ENCODE peak calls at places on chromosomes 4 and X, in four cellular contexts. One of them, this sample, is unnamed.

GRCh38 chr4:81609844-81610243 is 138.1 kb upstream of the RASGEF1B start:
- DNase-seq in H1: no peak
- DNase-seq in K562: no peak
- DNase-seq in A549: no peak
- DNase-seq in this sample: no peak

GRCh38 chr4:15158410-15159091 is 156.3 kb downstream of the CPEB2 start:
- DNase-seq in H1: no peak
- DNase-seq in A549: no peak
- DNase-seq in K562: no peak
- DNase-seq in this sample: no peak

GRCh38 chr4:123597586-123597985 is 201.0 kb downstream of the SPRY1 start:
- DNase-seq in K562: no peak
- DNase-seq in A549: no peak
- DNase-seq in H1: no peak
- DNase-seq in this sample: no peak

GRCh38 chr4:169707958-169708643 is 49.6 kb downstream of the HPF1 start:
- DNase-seq in H1: no peak
- DNase-seq in A549: no peak
- DNase-seq in K562: no peak
- DNase-seq in this sample: no peak

GRCh38 chr4:8541981-8542715 is 38.0 kb upstream of the GPR78 start:
- DNase-seq in A549: no peak
- DNase-seq in H1: no peak
- DNase-seq in K562: no peak
- DNase-seq in this sample: no peak

GRCh38 chr4:2944091-2944482 is 19.1 kb downstream of the NOP14 start:
- DNase-seq in K562: no peak
- DNase-seq in H1: no peak
- DNase-seq in A549: no peak
- DNase-seq in this sample: no peak

GRCh38 chr4:84530871-84531270 is 31.8 kb upstream of the NKX6-1 start:
- DNase-seq in K562: no peak
- DNase-seq in H1: no peak
- DNase-seq in A549: no peak
- DNase-seq in this sample: no peak

GRCh38 chr4:152780267-152780811 is 585 bp downstream of the ARFIP1 start:
- DNase-seq in H1: no peak
- DNase-seq in A549: no peak
- DNase-seq in K562: peak
- DNase-seq in this sample: peak

GRCh38 chr4:76752911-76753494 is 144.9 kb downstream of the SOWAHB start:
- DNase-seq in A549: no peak
- DNase-seq in K562: no peak
- DNase-seq in H1: no peak
- DNase-seq in this sample: no peak

GRCh38 chr4:52983563-52984303 is 121.6 kb downstream of the RASL11B start:
- DNase-seq in A549: peak
- DNase-seq in K562: peak
- DNase-seq in H1: no peak
- DNase-seq in this sample: peak

GRCh38 chr4:186486172-186486571 is 69.2 kb downstream of the MTNR1A start:
- DNase-seq in K562: no peak
- DNase-seq in H1: no peak
- DNase-seq in A549: no peak
- DNase-seq in this sample: no peak

GRCh38 chr4:158446106-158446505 is 75.6 kb upstream of the RXFP1 start:
- DNase-seq in K562: no peak
- DNase-seq in H1: no peak
- DNase-seq in A549: no peak
- DNase-seq in this sample: no peak

GRCh38 chrX:106897259-106897658 is 5.9 kb downstream of the RIPPLY1 start:
- DNase-seq in A549: peak
- DNase-seq in K562: no peak
- DNase-seq in H1: no peak
- DNase-seq in this sample: no peak

GRCh38 chrX:140477987-140478386 is 26.9 kb downstream of the SOX3 start:
- DNase-seq in A549: no peak
- DNase-seq in K562: no peak
- DNase-seq in H1: no peak
- DNase-seq in this sample: no peak

GRCh38 chr4:115537387-115537786 is 424.0 kb upstream of the NDST4 start:
- DNase-seq in A549: no peak
- DNase-seq in H1: no peak
- DNase-seq in K562: no peak
- DNase-seq in this sample: no peak

GRCh38 chrX:4451591-4451990 is 738.1 kb upstream of the PRKX start:
- DNase-seq in H1: no peak
- DNase-seq in A549: no peak
- DNase-seq in K562: no peak
- DNase-seq in this sample: no peak

GRCh38 chr4:155960522-155960921 is 6.9 kb upstream of the CTSO start:
- DNase-seq in A549: no peak
- DNase-seq in K562: no peak
- DNase-seq in H1: no peak
- DNase-seq in this sample: no peak

GRCh38 chrX:129661369-129661768 is 6.6 kb upstream of the APLN start:
- DNase-seq in K562: no peak
- DNase-seq in A549: no peak
- DNase-seq in H1: no peak
- DNase-seq in this sample: no peak

GRCh38 chr4:166318810-166319525 is 445.9 kb downstream of the TLL1 start:
- DNase-seq in K562: no peak
- DNase-seq in H1: no peak
- DNase-seq in A549: no peak
- DNase-seq in this sample: no peak

GRCh38 chrX:149032449-149032848 is 472.7 kb downstream of the IDS start:
- DNase-seq in A549: no peak
- DNase-seq in K562: no peak
- DNase-seq in H1: no peak
- DNase-seq in this sample: no peak

GRCh38 chrX:153226344-153227190 is 47.5 kb downstream of the MAGEA1 start:
- DNase-seq in K562: peak
- DNase-seq in H1: peak
- DNase-seq in A549: no peak
- DNase-seq in this sample: no peak

GRCh38 chr4:7206385-7206784 is 14.0 kb downstream of the SORCS2 start:
- DNase-seq in H1: no peak
- DNase-seq in K562: peak
- DNase-seq in A549: no peak
- DNase-seq in this sample: no peak

GRCh38 chr4:86401826-86402225 is 42.0 kb upstream of the MAPK10 start:
- DNase-seq in H1: no peak
- DNase-seq in A549: no peak
- DNase-seq in K562: no peak
- DNase-seq in this sample: no peak

GRCh38 chr4:133584714-133585113 is 435.6 kb downstream of the PCDH10 start:
- DNase-seq in A549: no peak
- DNase-seq in H1: peak
- DNase-seq in K562: no peak
- DNase-seq in this sample: peak

GRCh38 chr4:133592106-133592505 is 443.0 kb downstream of the PCDH10 start:
- DNase-seq in K562: no peak
- DNase-seq in H1: no peak
- DNase-seq in A549: no peak
- DNase-seq in this sample: no peak

GRCh38 chr4:133585323-133585722 is 436.2 kb downstream of the PCDH10 start:
- DNase-seq in A549: no peak
- DNase-seq in H1: no peak
- DNase-seq in K562: no peak
- DNase-seq in this sample: no peak

GRCh38 chr4:133592591-133592990 is 443.5 kb downstream of the PCDH10 start:
- DNase-seq in H1: no peak
- DNase-seq in K562: no peak
- DNase-seq in A549: no peak
- DNase-seq in this sample: no peak

DNA sequence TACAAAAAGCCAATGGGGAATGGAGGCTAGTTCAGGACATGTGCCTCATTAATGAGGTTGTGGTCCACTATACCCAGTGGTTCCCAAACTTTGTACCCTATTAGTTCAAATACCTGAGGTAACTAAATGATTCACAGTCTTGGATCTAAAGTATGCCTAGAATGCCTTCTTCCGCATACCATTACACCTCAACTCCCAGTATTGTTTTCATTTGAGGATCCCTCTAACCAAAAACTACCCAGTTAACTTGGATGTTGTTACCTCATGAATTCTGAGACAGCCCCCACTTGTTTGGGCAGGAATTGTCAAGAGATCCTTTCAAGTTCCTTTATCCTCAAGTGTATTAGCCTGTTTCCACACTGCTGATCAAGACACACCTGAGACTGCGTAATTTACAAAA is 439.2 kb downstream of the PCDH10 start:
- DNase-seq in K562: no peak
- DNase-seq in A549: no peak
- DNase-seq in H1: no peak
- DNase-seq in this sample: no peak
- TF ChIP-seq RNF2 in K562: no peak
- TF ChIP-seq RNF2 in A549: no peak
- TF ChIP-seq RNF2 in H1: no peak
- TF ChIP-seq RNF2 in this sample: no peak

DNA sequence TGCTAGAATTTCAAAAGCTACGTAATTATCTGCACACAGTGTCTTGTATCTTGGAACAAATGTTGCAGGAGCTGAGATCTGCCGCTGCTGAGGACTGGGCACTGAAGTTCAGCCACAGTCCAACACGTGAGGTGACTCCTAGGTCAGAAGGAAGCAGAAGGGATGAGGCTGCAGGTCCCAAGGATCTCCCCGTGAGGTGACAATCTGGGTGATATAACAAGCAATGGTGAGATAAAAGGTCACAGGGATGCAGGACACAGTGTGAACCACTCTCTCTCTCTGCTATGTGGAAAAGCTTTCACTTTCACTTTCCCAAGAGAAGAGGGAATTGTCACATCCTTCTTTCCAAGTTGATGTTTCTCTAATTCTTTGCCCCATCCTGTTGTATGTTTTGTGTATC is 1416.0 kb upstream of the TENM3 start:
- DNase-seq in K562: no peak
- DNase-seq in H1: no peak
- DNase-seq in A549: no peak
- DNase-seq in this sample: peak
- TF ChIP-seq RFX5 in K562: no peak
- TF ChIP-seq RFX5 in H1: no peak
- TF ChIP-seq RFX5 in A549: no peak
- TF ChIP-seq RFX5 in this sample: no peak

DNA sequence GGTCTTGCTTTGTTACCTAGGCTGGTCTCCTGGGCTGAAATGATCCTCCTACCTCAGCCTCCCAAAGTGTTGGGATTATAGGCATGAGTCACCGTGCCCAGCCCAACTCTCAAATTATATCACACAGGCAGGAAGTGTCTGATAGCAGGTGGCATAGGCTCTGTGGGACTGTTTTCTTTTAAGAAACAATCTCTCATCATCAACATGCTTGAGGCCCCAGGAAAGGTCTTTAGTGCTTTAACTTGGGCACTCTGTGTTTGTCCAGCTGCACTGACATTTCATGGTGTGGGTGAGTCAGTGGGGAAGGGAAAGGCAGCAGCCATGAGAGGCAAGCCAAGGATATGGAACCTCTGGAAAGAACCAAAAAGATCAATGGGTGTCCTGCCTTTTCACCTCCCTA is 88.1 kb upstream of the TSPAN5 start:
- DNase-seq in H1: no peak
- DNase-seq in K562: no peak
- DNase-seq in A549: no peak
- DNase-seq in this sample: no peak
- TF ChIP-seq RNF2 in H1: no peak
- TF ChIP-seq RNF2 in K562: no peak
- TF ChIP-seq RNF2 in A549: no peak
- TF ChIP-seq RNF2 in this sample: no peak

DNA sequence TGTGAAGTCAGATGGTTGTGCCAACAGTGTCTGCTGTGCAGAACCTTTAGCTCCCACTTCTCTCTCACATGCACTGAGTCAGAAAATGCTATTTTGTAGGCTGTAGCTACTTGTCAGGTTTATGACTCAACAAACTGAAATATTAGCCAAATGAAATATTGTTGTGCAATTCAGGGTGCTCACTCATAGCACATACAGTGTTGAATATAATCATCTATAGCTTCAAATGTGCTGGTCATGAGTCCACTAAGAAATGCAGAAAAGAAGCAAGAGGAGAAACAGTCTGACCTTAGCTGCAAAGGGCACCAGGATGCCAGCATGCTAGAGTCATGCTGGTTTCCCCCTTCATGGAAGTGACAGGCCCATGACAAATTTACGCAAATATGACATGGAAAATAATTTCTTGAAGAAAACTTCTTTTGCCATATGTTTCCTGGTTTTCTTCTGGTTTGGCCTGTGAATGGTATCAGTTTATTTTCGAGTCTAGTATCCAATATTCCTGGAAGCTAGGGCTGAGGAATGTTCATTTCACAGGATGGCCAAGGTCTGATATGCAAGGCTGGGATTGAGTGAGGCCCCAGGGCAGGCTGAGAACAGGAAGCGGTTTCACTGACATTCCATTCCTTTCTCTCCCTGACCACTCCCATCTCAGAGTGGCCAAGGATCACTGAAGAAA is 10.3 kb upstream of the CXCL2 start:
- DNase-seq in A549: peak
- DNase-seq in K562: no peak
- DNase-seq in H1: peak
- DNase-seq in this sample: no peak
- TF ChIP-seq RFX5 in A549: no peak
- TF ChIP-seq RFX5 in K562: no peak
- TF ChIP-seq RFX5 in H1: no peak
- TF ChIP-seq RFX5 in this sample: no peak

GRCh38 chrX:9825129-9825865 is 39.1 kb downstream of the SHROOM2 start:
- DNase-seq in H1: no peak
- DNase-seq in A549: no peak
- DNase-seq in K562: no peak
- DNase-seq in this sample: no peak

GRCh38 chrX:9821581-9821980 is 35.4 kb downstream of the SHROOM2 start:
- DNase-seq in H1: no peak
- DNase-seq in A549: no peak
- DNase-seq in K562: no peak
- DNase-seq in this sample: no peak

GRCh38 chrX:9829308-9830267 is 43.4 kb downstream of the SHROOM2 start:
- DNase-seq in H1: no peak
- DNase-seq in K562: no peak
- DNase-seq in A549: peak
- DNase-seq in this sample: no peak

GRCh38 chrX:9825966-9826365 is 39.7 kb downstream of the SHROOM2 start:
- DNase-seq in K562: no peak
- DNase-seq in A549: no peak
- DNase-seq in H1: no peak
- DNase-seq in this sample: peak

DNA sequence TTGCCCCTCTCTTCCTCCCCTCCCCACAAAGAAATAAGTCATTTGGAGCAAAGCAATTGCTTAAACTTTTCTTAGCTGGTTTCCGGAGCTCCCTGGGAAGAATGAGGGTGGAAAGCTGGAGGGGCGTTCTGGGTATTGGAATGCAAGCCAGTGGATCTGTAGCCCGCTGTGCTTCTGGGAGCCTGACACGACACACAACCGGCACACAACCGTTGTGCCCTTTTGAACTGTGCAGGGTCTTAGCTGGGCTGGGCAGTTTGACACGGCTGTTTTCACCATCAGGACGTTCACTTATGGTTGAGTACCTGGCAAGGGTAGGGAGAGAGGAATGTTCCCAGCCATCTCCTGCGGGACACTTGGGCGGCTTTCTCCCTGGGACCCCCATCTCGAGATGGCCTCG is 38.3 kb downstream of the SHROOM2 start:
- DNase-seq in K562: no peak
- DNase-seq in H1: no peak
- DNase-seq in A549: no peak
- DNase-seq in this sample: peak
- TF ChIP-seq RNF2 in K562: no peak
- TF ChIP-seq RNF2 in H1: no peak
- TF ChIP-seq RNF2 in A549: no peak
- TF ChIP-seq RNF2 in this sample: no peak